ENCODE peak calls at places on chromosome 15, in four cellular contexts. R is CD8-positive, alpha-beta T cell; I is GM12878; W is uterus. L is an unnamed sample.

GRCh38 chr15:82309802-82310201 is 39.5 kb downstream of the GOLGA6L10 start:
- DNase-seq in R (no peak), I (no peak), W (no peak), L (no peak)

GRCh38 chr15:27951191-27951890 is 147.8 kb downstream of the OCA2 start:
- DNase-seq in R (no peak), I (no peak), W (no peak), L (peak; percentile 91)

GRCh38 chr15:43749690-43750345 is 3.6 kb downstream of the PDIA3 start:
- DNase-seq in R (peak; percentile 59), I (peak; percentile 78), W (no peak), L (no peak)

GRCh38 chr15:100542290-100542689 is 13.5 kb upstream of the CERS3 start:
- DNase-seq in R (no peak), I (no peak), W (no peak), L (no peak)

GRCh38 chr15:61069369-61070075 is 159.6 kb downstream of the RORA start:
- DNase-seq in R (no peak), I (no peak), W (no peak), L (no peak)

GRCh38 chr15:37134699-37135131 is 34.4 kb upstream of the MEIS2 start:
- DNase-seq in R (no peak), I (no peak), W (no peak), L (no peak)

GRCh38 chr15:76996526-76997401 is 1.8 kb downstream of the PSTPIP1 start:
- DNase-seq in R (peak; percentile 67), I (no peak), W (peak; percentile 26), L (no peak)

GRCh38 chr15:100259266-100259665 is 82.5 kb downstream of the ADAMTS17 start:
- DNase-seq in R (no peak), I (no peak), W (no peak), L (peak; percentile 53)

GRCh38 chr15:48581221-48581620 is 64.3 kb downstream of the FBN1 start:
- DNase-seq in R (no peak), I (no peak), W (no peak), L (no peak)

GRCh38 chr15:69398541-69398940 is 15.6 kb upstream of the KIF23 start:
- DNase-seq in R (no peak), I (no peak), W (no peak), L (no peak)
- H3K4me1 ChIP-seq in R (peaks cover 10% of the 10 kb centered on the region), I (no peaks in the 10 kb centered on the region), W (no peaks in the 10 kb centered on the region), L (peaks cover 10% of the 10 kb centered on the region)

GRCh38 chr15:66415321-66415720 is 28.6 kb downstream of the MAP2K1 start:
- DNase-seq in R (no peak), I (no peak), W (no peak), L (no peak)
- H3K4me1 ChIP-seq in R (peaks cover 30% of the 10 kb centered on the region), I (peaks cover 31% of the 10 kb centered on the region), W (no peaks in the 10 kb centered on the region), L (peaks cover 18% of the 10 kb centered on the region)

DNA sequence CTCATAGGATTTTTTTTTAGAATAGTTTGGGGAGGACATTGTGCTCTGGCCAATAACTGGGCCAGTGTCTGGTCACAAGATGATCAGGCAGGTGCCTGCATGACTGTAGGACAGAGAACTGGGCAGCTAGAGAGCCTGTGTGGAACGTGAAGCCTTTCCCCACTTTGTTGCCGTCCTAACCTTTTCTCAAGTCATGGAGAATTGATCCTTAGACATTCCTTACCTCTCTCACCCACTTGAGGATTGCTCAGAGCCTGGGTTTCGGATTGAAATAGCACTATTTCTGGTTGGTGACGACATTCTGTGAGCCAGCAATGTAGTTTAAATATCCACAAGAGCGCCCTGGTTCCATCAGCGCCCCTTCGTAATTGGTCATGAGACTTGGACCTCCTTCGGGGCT is 138.4 kb downstream of the IGF1R start:
- DNase-seq in R (no peak), I (no peak), W (no peak), L (no peak)
- H3K4me1 ChIP-seq in R (peaks cover 21% of the 10 kb centered on the region), I (no peaks in the 10 kb centered on the region), W (peaks cover 3% of the 10 kb centered on the region), L (peaks cover 46% of the 10 kb centered on the region)

DNA sequence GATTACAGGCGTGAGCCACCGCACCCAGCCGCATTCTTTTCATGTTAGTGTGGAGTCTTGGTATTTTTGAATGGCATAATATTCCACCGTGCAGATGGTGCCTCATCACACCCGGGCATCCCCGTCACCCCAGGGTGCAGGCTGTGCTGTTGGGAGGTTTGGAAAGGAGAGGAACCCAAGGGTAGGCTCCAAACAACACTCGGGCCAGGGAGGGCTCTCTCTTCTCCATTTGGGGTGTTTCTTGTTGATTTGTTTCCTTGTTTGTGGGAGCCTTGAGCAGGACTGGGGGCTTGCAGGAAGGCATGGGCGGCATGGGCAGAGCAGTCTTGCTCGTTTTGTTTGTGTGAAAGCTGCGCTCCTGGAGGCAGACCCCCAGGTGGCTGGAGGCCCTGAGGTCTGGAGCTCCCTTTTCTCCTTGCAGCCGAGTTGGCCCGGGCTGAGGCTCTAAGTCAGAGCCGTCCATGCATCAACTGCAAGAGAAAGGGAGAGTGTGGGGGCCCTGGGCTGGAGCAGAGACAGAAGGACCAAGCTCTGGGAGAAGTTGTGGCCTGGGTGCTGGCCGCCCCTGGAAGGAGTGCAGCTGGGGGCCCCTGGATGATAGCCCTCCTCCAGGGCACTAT is 26.9 kb upstream of the KLF13 start:
- DNase-seq in R (no peak), I (no peak), W (no peak), L (peak; percentile 89)
- H3K4me1 ChIP-seq in R (peaks cover 17% of the 10 kb centered on the region), I (peaks cover 11% of the 10 kb centered on the region), W (no peaks in the 10 kb centered on the region), L (peaks cover 36% of the 10 kb centered on the region)

DNA sequence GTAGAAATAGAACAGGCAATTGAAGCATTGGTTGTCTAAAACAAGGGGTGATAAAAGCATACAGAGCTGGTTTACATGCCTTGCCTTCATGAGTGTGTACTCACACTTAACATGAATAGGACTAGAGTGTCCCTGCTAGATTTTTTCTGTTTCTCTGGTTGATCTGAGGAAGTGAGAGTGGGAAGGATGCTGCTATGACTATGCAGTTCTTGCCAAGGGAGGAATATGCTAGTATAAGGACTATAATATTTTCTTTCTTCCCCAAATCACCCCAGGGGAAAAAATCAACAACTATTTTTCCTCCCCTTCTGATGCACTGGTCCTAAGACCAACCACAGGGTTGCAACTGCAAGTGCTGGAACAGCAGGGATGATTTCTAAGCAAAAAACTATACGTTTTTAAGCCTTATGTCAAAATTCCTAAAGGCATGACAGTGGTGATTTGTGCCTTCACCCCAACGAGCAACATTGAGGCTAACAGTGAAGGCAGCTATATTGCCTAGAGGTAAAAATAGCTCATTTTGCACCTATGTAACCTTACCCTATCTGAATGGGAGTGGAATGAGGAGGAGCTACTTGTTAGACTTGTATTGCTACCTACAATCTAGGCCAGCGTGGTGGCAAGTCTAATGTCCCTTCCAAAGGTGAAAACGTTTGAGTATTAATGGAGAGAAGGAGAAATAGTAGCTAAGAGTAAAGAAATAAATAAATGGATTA is 33.5 kb upstream of the USP8 start:
- DNase-seq in R (no peak), I (peak; percentile 49), W (no peak), L (no peak)
- H3K4me1 ChIP-seq in R (no peaks in the 10 kb centered on the region), I (peaks cover 14% of the 10 kb centered on the region), W (no peaks in the 10 kb centered on the region), L (no peaks in the 10 kb centered on the region)

GRCh38 chr15:41930867-41931222 is 37.0 kb upstream of the SPTBN5 start:
- DNase-seq in R (no peak), I (no peak), W (no peak), L (no peak)

GRCh38 chr15:41932101-41932500 is 38.2 kb upstream of the SPTBN5 start:
- DNase-seq in R (no peak), I (no peak), W (no peak), L (no peak)

GRCh38 chr15:41933771-41934170 is 38.6 kb downstream of the EHD4 start:
- DNase-seq in R (no peak), I (no peak), W (no peak), L (no peak)

GRCh38 chr15:41932939-41933725 is 39.2 kb downstream of the EHD4 start:
- DNase-seq in R (no peak), I (no peak), W (no peak), L (no peak)

DNA sequence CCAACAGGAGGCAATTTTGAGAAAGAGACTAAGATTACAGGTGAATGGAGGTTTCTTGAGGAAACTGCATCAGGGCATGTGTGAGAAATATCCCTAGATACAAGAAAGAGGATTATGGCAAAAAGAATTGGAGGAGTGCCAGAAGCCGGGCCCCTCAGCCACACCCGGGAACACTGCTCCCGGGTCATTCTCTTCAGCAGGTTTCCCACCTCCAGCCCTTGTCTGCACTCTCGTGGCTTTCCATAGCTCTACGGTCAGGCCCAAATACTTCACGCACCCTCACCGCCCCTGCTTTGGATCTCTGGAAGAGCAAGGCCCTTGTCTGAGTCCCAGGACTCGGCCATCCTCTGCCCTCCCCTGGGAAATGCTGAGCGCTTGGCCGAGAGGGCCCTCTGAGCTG is 38.7 kb upstream of the SPTBN5 start:
- DNase-seq in R (no peak), I (no peak), W (no peak), L (no peak)
- H3K4me1 ChIP-seq in R (peaks cover 41% of the 10 kb centered on the region), I (peaks cover 72% of the 10 kb centered on the region), W (no peaks in the 10 kb centered on the region), L (peaks cover 90% of the 10 kb centered on the region)

GRCh38 chr15:96170616-96171270 is 159.8 kb upstream of the NR2F2 start:
- DNase-seq in R (no peak), I (no peak), W (no peak), L (no peak)
- H3K4me1 ChIP-seq in R (no peaks in the 10 kb centered on the region), I (no peaks in the 10 kb centered on the region), W (no peaks in the 10 kb centered on the region), L (peaks cover 50% of the 10 kb centered on the region)

DNA sequence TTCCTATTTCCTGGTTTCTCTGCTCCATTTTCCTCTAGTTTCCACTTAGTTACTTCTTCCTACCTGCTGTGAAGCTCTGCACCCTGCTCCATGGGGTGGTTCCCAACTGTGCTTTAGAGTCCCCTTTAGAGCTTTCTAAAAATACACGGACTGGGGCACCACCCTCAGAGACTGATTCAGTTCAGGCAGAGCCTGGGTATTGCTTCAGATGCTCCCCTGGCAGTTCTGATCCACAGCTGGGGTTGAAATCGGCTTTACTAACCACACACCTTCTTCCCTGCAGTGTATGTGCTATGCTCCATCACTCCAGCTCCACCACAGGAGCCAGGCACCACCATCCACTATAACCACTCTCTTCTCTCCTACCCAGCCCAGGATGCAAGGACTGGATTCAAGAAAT is 12.6 kb downstream of the ANP32A start:
- DNase-seq in R (no peak), I (no peak), W (no peak), L (no peak)
- H3K4me1 ChIP-seq in R (peaks cover 61% of the 10 kb centered on the region), I (peaks cover 20% of the 10 kb centered on the region), W (peaks cover 8% of the 10 kb centered on the region), L (peaks cover 45% of the 10 kb centered on the region)